ENCODE peak calls at places on chromosomes 13 and 19, in six cellular contexts. K is GM12878, U is A549, C is HepG2, F is upper lobe of left lung, G is K562. A is an unnamed sample.

GRCh38 chr19:2974342-2974932 is 2.9 kb upstream of the TLE6 start:
- ATAC-seq in K (no peak), U (no peak), C (no peak), F (no peak), G (peak; percentile 24), A (no peak)

GRCh38 chr13:50511877-50512332 is 331.6 kb downstream of the DLEU7 start:
- ATAC-seq in K (peak; percentile 77), U (no peak), C (peak; percentile 64), F (no peak), G (peak; percentile 86), A (peak; percentile 13)

GRCh38 chr13:32381539-32381938 is 46.4 kb downstream of the N4BP2L1 start:
- ATAC-seq in K (peak; percentile 53), U (no peak), C (peak; percentile 89), F (no peak), G (peak; percentile 36), A (no peak)

GRCh38 chr13:26095846-26096245 is 44.0 kb upstream of the SHISA2 start:
- ATAC-seq in K (no peak), U (no peak), C (no peak), F (no peak), G (no peak), A (no peak)

GRCh38 chr13:27334774-27335490 is 64.3 kb downstream of the RASL11A start:
- ATAC-seq in K (no peak), U (no peak), C (no peak), F (no peak), G (no peak), A (no peak)

GRCh38 chr13:39603424-39603947 is 493 bp upstream of the LHFPL6 start:
- ATAC-seq in K (peak; percentile 46), U (peak; percentile 61), C (peak; percentile 53), F (no peak), G (no peak), A (peak; percentile 32)

GRCh38 chr13:49784886-49785570 is 7.5 kb downstream of the KPNA3 start:
- ATAC-seq in K (no peak), U (no peak), C (no peak), F (no peak), G (no peak), A (no peak)

GRCh38 chr19:47190167-47190727 is 40.8 kb downstream of the BBC3 start:
- ATAC-seq in K (no peak), U (peak; percentile 78), C (peak; percentile 67), F (peak; percentile 88), G (no peak), A (peak; percentile 64)

GRCh38 chr13:21683034-21683733 is 12.3 kb downstream of the FGF9 start:
- ATAC-seq in K (no peak), U (no peak), C (no peak), F (peak; percentile 46), G (no peak), A (peak; percentile 34)

GRCh38 chr13:27505792-27506191 is 55.4 kb upstream of the MTIF3 start:
- ATAC-seq in K (no peak), U (no peak), C (no peak), F (no peak), G (no peak), A (no peak)

GRCh38 chr13:24280722-24281121 is 28.7 kb upstream of the C1QTNF9 start:
- ATAC-seq in K (peak; percentile 81), U (no peak), C (no peak), F (peak; percentile 47), G (no peak), A (no peak)

GRCh38 chr19:9806781-9807180 is 12.1 kb downstream of the FBXL12 start:
- ATAC-seq in K (no peak), U (no peak), C (no peak), F (no peak), G (no peak), A (no peak)

GRCh38 chr13:113383089-113383488 is 19.2 kb upstream of the GRTP1 start:
- ATAC-seq in K (no peak), U (no peak), C (no peak), F (no peak), G (no peak), A (no peak)

GRCh38 chr19:50969413-50969760 is at the start of gene KLK6:
- ATAC-seq in K (no peak), U (no peak), C (peak; percentile 82), F (no peak), G (no peak), A (no peak)

GRCh38 chr13:33262069-33262487 is 23.5 kb downstream of the STARD13 start:
- ATAC-seq in K (no peak), U (peak; percentile 81), C (peak; percentile 86), F (no peak), G (no peak), A (no peak)

GRCh38 chr13:51453308-51453958 is 597 bp upstream of the INTS6 start:
- ATAC-seq in K (peak; percentile 60), U (peak; percentile 66), C (peak; percentile 84), F (peak; percentile 70), G (peak; percentile 77), A (peak; percentile 69)

GRCh38 chr19:2888739-2889224 is 11.9 kb upstream of the ZNF57 start:
- ATAC-seq in K (peak; percentile 67), U (no peak), C (no peak), F (peak; percentile 71), G (no peak), A (no peak)

GRCh38 chr13:34026308-34026707 is 208.4 kb downstream of the RFC3 start:
- ATAC-seq in K (no peak), U (no peak), C (no peak), F (no peak), G (no peak), A (no peak)

GRCh38 chr19:8905342-8905741 is 73.2 kb downstream of the MBD3L1 start:
- ATAC-seq in K (no peak), U (no peak), C (no peak), F (no peak), G (no peak), A (no peak)

GRCh38 chr19:48881741-48882657 is 9.8 kb downstream of the PPP1R15A start:
- ATAC-seq in K (peak; percentile 62), U (peak; percentile 58), C (peak; percentile 64), F (peak; percentile 71), G (peak; percentile 48), A (peak; percentile 35)

GRCh38 chr13:113102727-113103126 is 2.9 kb upstream of the F7 start:
- ATAC-seq in K (no peak), U (no peak), C (no peak), F (no peak), G (no peak), A (no peak)

GRCh38 chr13:73938375-73939070 is 195.7 kb downstream of the KLF12 start:
- ATAC-seq in K (no peak), U (peak; percentile 83), C (no peak), F (no peak), G (no peak), A (no peak)

GRCh38 chr13:82678052-82678451 is 1204.2 kb downstream of the SLITRK1 start:
- ATAC-seq in K (peak; percentile 72), U (no peak), C (no peak), F (no peak), G (no peak), A (no peak)

GRCh38 chr13:48962281-48962680 is 13.4 kb upstream of the FNDC3A start:
- ATAC-seq in K (no peak), U (no peak), C (no peak), F (peak; percentile 73), G (no peak), A (no peak)

DNA sequence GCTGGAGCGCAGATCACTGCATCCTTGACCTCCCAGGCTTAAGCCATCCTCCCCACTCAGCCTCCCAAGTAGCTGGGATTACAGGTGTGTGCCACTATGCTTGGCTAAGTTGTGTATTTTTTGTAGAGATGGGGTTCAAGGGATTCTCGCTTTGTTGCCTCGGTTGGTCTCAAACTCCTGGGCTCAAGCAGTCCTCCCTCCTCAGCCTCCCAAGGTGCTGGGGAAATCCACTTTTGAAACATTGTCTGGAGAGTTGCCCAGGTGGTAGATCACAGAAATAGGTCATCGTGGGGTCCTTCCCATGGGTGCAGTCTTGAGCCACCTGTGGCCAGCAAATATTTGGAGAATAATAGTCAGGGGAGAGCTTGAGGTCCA is 5.2 kb downstream of the LDLR start:
- ATAC-seq in K (no peak), U (no peak), C (no peak), F (no peak), G (no peak), A (no peak)
- H3K4me3 ChIP-seq in K (peak overlapping the region; percentile 50), U (peak overlapping the region; percentile 10), C (peak overlapping the region; percentile 40), F (no peak overlapping the region), G (peak overlapping the region; percentile 13), A (no peak overlapping the region)

GRCh38 chr19:55688422-55689218 is 13.6 kb downstream of the EPN1 start:
- ATAC-seq in K (peak; percentile 32), U (no peak), C (no peak), F (no peak), G (peak; percentile 83), A (peak; percentile 17)
- TF ChIP-seq POLR2A in K (no peak), U (no peak), C (no peak), F (no peak), G (no peak), A (no peak)

GRCh38 chr13:85141425-85141824 is 657.8 kb downstream of the SLITRK6 start:
- ATAC-seq in K (no peak), U (no peak), C (no peak), F (no peak), G (no peak), A (no peak)
- TF ChIP-seq EP300 in K (no peak), U (no peak), C (no peak), F (no peak), G (no peak), A (no peak)

GRCh38 chr19:53554804-53555203 is 16.9 kb downstream of the ZNF331 start:
- ATAC-seq in K (peak; percentile 30), U (no peak), C (no peak), F (peak; percentile 51), G (no peak), A (peak; percentile 21)

GRCh38 chr19:53553159-53553558 is 15.2 kb downstream of the ZNF331 start:
- ATAC-seq in K (peak; percentile 36), U (no peak), C (no peak), F (no peak), G (no peak), A (no peak)

GRCh38 chr19:53555352-53555751 is 17.4 kb downstream of the ZNF331 start:
- ATAC-seq in K (no peak), U (no peak), C (no peak), F (no peak), G (no peak), A (no peak)

GRCh38 chr19:53552001-53552721 is 14.2 kb downstream of the ZNF331 start:
- ATAC-seq in K (no peak), U (no peak), C (no peak), F (no peak), G (no peak), A (no peak)

DNA sequence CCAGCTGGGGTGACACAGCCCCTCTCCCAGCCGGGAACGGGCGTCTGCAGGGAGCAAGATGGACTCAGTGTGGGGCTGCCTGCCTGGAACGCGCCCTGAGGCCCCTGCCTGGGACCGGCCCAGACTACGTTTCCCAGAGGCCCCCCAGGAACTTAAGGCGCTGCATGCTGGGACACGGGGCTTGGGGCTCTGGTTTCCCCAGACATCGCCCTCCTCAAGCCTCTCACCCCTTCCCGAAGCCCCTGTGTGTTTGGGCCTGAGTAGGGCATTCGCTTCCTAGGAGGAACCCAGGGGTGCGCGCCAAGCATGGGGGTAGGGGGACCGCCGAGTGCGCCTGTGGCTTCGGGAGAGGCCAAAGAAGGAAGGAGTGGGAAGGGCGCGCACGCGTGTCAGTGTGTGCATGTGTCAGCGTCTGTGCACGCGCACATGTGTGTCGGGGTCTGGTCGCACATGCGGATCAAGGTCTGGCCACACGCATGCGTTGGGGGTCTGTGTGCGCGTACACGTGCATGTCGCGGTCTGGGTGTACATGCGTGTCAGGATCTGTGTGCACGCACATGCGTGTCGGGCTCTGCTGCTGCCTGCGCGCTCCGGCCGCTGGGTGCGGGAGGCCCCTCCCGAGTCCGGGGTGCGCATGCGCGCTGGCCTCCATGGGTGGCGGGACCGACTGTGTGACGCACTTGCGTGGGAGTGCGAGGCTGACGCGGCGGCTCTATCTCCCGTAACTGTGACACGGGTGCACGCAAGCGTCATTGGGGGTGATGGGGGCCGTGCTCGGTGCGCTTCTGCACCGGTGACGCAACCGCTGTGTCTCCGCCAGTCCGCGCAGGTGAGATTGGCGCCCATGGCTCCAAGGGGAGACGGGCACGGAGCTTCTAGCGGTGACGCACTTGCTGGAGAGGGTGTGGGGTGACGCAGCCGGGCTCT is 16.2 kb downstream of the ZNF331 start:
- ATAC-seq in K (peak; percentile 81), U (peak; percentile 14), C (no peak), F (peak; percentile 86), G (no peak), A (peak; percentile 92)
- H3K4me3 ChIP-seq in K (peak overlapping the region; percentile 57), U (no peak overlapping the region), C (no peak overlapping the region), F (peak overlapping the region; percentile 32), G (no peak overlapping the region), A (peak overlapping the region; percentile 55)